ENCODE peak calls at places on chromosomes 16 and 17, in six cellular contexts. One of them, this sample, is unnamed.

GRCh38 chr17:75854111-75854748 is 905 bp downstream of the WBP2 start:
- DNase-seq in endothelial cell of umbilical vein: peak; percentile 77
- DNase-seq in cardiac muscle cell: peak; percentile 62
- DNase-seq in fibroblast of lung: peak; percentile 63
- DNase-seq in heart left ventricle: no peak
- DNase-seq in NT2/D1: no peak
- DNase-seq in this sample: no peak

GRCh38 chr16:7182510-7183109 is 150.0 kb upstream of the RBFOX1 start:
- DNase-seq in endothelial cell of umbilical vein: no peak
- DNase-seq in cardiac muscle cell: no peak
- DNase-seq in fibroblast of lung: no peak
- DNase-seq in heart left ventricle: no peak
- DNase-seq in NT2/D1: peak; percentile 39
- DNase-seq in this sample: peak; percentile 10

GRCh38 chr17:41464682-41465081 is 2.5 kb downstream of the KRT32 start:
- DNase-seq in NT2/D1: no peak
- DNase-seq in heart left ventricle: peak; percentile 68
- DNase-seq in fibroblast of lung: peak; percentile 96
- DNase-seq in endothelial cell of umbilical vein: peak; percentile 32
- DNase-seq in cardiac muscle cell: peak; percentile 88
- DNase-seq in this sample: peak; percentile 63

GRCh38 chr16:4936991-4937781 is at the start of gene PPL:
- DNase-seq in cardiac muscle cell: no peak
- DNase-seq in endothelial cell of umbilical vein: no peak
- DNase-seq in fibroblast of lung: no peak
- DNase-seq in NT2/D1: peak; percentile 77
- DNase-seq in heart left ventricle: peak; percentile 62
- DNase-seq in this sample: no peak

GRCh38 chr16:67945392-67945933 is 1.5 kb upstream of the LCAT start:
- DNase-seq in NT2/D1: no peak
- DNase-seq in cardiac muscle cell: no peak
- DNase-seq in endothelial cell of umbilical vein: no peak
- DNase-seq in heart left ventricle: no peak
- DNase-seq in fibroblast of lung: peak; percentile 62
- DNase-seq in this sample: no peak

GRCh38 chr17:48816774-48817590 is at the start of gene TTLL6:
- DNase-seq in heart left ventricle: peak; percentile 86
- DNase-seq in fibroblast of lung: peak; percentile 81
- DNase-seq in NT2/D1: peak; percentile 83
- DNase-seq in cardiac muscle cell: peak; percentile 88
- DNase-seq in endothelial cell of umbilical vein: peak; percentile 85
- DNase-seq in this sample: peak; percentile 97

GRCh38 chr16:69316595-69317034 is 5.5 kb downstream of the VPS4A start:
- DNase-seq in heart left ventricle: no peak
- DNase-seq in fibroblast of lung: no peak
- DNase-seq in endothelial cell of umbilical vein: no peak
- DNase-seq in NT2/D1: no peak
- DNase-seq in cardiac muscle cell: no peak
- DNase-seq in this sample: no peak

GRCh38 chr17:34673516-34673915 is 94.1 kb downstream of the TMEM132E start:
- DNase-seq in NT2/D1: no peak
- DNase-seq in fibroblast of lung: no peak
- DNase-seq in heart left ventricle: no peak
- DNase-seq in endothelial cell of umbilical vein: no peak
- DNase-seq in cardiac muscle cell: no peak
- DNase-seq in this sample: no peak

GRCh38 chr16:29729116-29729521 is 16.7 kb downstream of the C16orf54 start:
- DNase-seq in heart left ventricle: no peak
- DNase-seq in fibroblast of lung: peak; percentile 41
- DNase-seq in cardiac muscle cell: peak; percentile 68
- DNase-seq in endothelial cell of umbilical vein: peak; percentile 43
- DNase-seq in NT2/D1: no peak
- DNase-seq in this sample: peak; percentile 75

GRCh38 chr16:89375021-89375420 is 115.3 kb downstream of the ANKRD11 start:
- DNase-seq in NT2/D1: no peak
- DNase-seq in endothelial cell of umbilical vein: no peak
- DNase-seq in fibroblast of lung: no peak
- DNase-seq in cardiac muscle cell: no peak
- DNase-seq in heart left ventricle: no peak
- DNase-seq in this sample: no peak

GRCh38 chr17:75346906-75347305 is 57.7 kb upstream of the SLC25A19 start:
- DNase-seq in endothelial cell of umbilical vein: no peak
- DNase-seq in NT2/D1: no peak
- DNase-seq in heart left ventricle: no peak
- DNase-seq in fibroblast of lung: peak; percentile 78
- DNase-seq in cardiac muscle cell: peak; percentile 52
- DNase-seq in this sample: peak; percentile 51

GRCh38 chr16:62029947-62030346 is 6.3 kb downstream of the CDH8 start:
- DNase-seq in NT2/D1: no peak
- DNase-seq in heart left ventricle: no peak
- DNase-seq in endothelial cell of umbilical vein: no peak
- DNase-seq in fibroblast of lung: no peak
- DNase-seq in cardiac muscle cell: no peak
- DNase-seq in this sample: no peak

GRCh38 chr16:57994778-57995177 is 5.7 kb downstream of the ZNF319 start:
- DNase-seq in fibroblast of lung: no peak
- DNase-seq in NT2/D1: no peak
- DNase-seq in cardiac muscle cell: peak; percentile 54
- DNase-seq in endothelial cell of umbilical vein: no peak
- DNase-seq in heart left ventricle: no peak
- DNase-seq in this sample: peak; percentile 76

GRCh38 chr17:42989726-42990652 is 8.2 kb upstream of the RPL27 start:
- DNase-seq in endothelial cell of umbilical vein: no peak
- DNase-seq in fibroblast of lung: peak; percentile 36
- DNase-seq in cardiac muscle cell: no peak
- DNase-seq in NT2/D1: no peak
- DNase-seq in heart left ventricle: no peak
- DNase-seq in this sample: no peak

GRCh38 chr16:88610080-88610479 is 28.3 kb upstream of the IL17C start:
- DNase-seq in heart left ventricle: no peak
- DNase-seq in fibroblast of lung: no peak
- DNase-seq in endothelial cell of umbilical vein: no peak
- DNase-seq in NT2/D1: no peak
- DNase-seq in cardiac muscle cell: no peak
- DNase-seq in this sample: no peak

GRCh38 chr17:35799942-35800341 is 4.5 kb upstream of the MMP28 start:
- DNase-seq in fibroblast of lung: peak; percentile 64
- DNase-seq in NT2/D1: no peak
- DNase-seq in heart left ventricle: peak; percentile 80
- DNase-seq in cardiac muscle cell: peak; percentile 80
- DNase-seq in endothelial cell of umbilical vein: peak; percentile 74
- DNase-seq in this sample: no peak

GRCh38 chr17:7884581-7885356 is 3.8 kb upstream of the CHD3 start:
- DNase-seq in fibroblast of lung: no peak
- DNase-seq in heart left ventricle: peak; percentile 26
- DNase-seq in NT2/D1: no peak
- DNase-seq in endothelial cell of umbilical vein: no peak
- DNase-seq in cardiac muscle cell: peak; percentile 21
- DNase-seq in this sample: peak; percentile 15

GRCh38 chr17:48513653-48514482 is 16.9 kb downstream of the HOXB1 start:
- DNase-seq in cardiac muscle cell: no peak
- DNase-seq in NT2/D1: no peak
- DNase-seq in fibroblast of lung: no peak
- DNase-seq in endothelial cell of umbilical vein: no peak
- DNase-seq in heart left ventricle: no peak
- DNase-seq in this sample: no peak

GRCh38 chr16:14013571-14014283 is 57.4 kb upstream of the MRTFB start:
- DNase-seq in endothelial cell of umbilical vein: peak; percentile 17
- DNase-seq in cardiac muscle cell: peak; percentile 80
- DNase-seq in heart left ventricle: no peak
- DNase-seq in fibroblast of lung: peak; percentile 84
- DNase-seq in NT2/D1: no peak
- DNase-seq in this sample: peak; percentile 56

GRCh38 chr17:21028192-21028591 is 14.6 kb downstream of the USP22 start:
- DNase-seq in NT2/D1: no peak
- DNase-seq in fibroblast of lung: no peak
- DNase-seq in cardiac muscle cell: no peak
- DNase-seq in heart left ventricle: no peak
- DNase-seq in endothelial cell of umbilical vein: no peak
- DNase-seq in this sample: no peak

GRCh38 chr17:21030375-21030774 is 12.4 kb downstream of the USP22 start:
- DNase-seq in cardiac muscle cell: no peak
- DNase-seq in NT2/D1: no peak
- DNase-seq in heart left ventricle: no peak
- DNase-seq in fibroblast of lung: no peak
- DNase-seq in endothelial cell of umbilical vein: no peak
- DNase-seq in this sample: no peak

GRCh38 chr17:21029515-21029914 is 13.3 kb downstream of the USP22 start:
- DNase-seq in endothelial cell of umbilical vein: no peak
- DNase-seq in cardiac muscle cell: no peak
- DNase-seq in NT2/D1: no peak
- DNase-seq in heart left ventricle: no peak
- DNase-seq in fibroblast of lung: no peak
- DNase-seq in this sample: no peak

GRCh38 chr17:21027031-21027430 is 15.8 kb downstream of the USP22 start:
- DNase-seq in fibroblast of lung: no peak
- DNase-seq in cardiac muscle cell: no peak
- DNase-seq in endothelial cell of umbilical vein: no peak
- DNase-seq in NT2/D1: no peak
- DNase-seq in heart left ventricle: no peak
- DNase-seq in this sample: no peak

DNA sequence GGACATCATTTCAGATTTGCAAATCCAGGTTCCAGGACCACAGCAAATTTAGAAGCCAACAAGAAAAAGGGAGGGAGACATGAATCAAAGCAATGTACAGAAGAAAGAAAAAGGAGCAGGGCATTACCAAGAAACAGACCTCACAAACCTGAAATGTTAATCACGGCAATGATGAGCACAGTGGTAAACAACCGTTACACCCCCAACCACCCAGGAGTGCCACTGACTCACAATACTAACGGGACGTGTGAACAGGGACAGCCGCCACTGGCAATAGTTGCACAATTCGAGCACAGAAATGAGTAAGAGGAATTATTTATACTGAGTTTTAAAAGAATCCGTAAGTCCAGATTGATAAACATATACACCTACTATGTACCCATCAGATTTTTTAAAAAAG is 13.8 kb downstream of the USP22 start:
- DNase-seq in NT2/D1: no peak
- DNase-seq in endothelial cell of umbilical vein: no peak
- DNase-seq in fibroblast of lung: peak; percentile 80
- DNase-seq in heart left ventricle: no peak
- DNase-seq in cardiac muscle cell: peak; percentile 76
- DNase-seq in this sample: no peak
- H3K4me1 ChIP-seq in NT2/D1: peaks cover 5% of the 10 kb centered on the region
- H3K4me1 ChIP-seq in endothelial cell of umbilical vein: no peaks in the 10 kb centered on the region
- H3K4me1 ChIP-seq in fibroblast of lung: peaks cover 24% of the 10 kb centered on the region
- H3K4me1 ChIP-seq in heart left ventricle: peaks cover 67% of the 10 kb centered on the region
- H3K4me1 ChIP-seq in cardiac muscle cell: peaks cover 30% of the 10 kb centered on the region
- H3K4me1 ChIP-seq in this sample: peaks cover 4% of the 10 kb centered on the region

GRCh38 chr16:64452446-64452845 is 669.4 kb downstream of the CDH11 start:
- DNase-seq in endothelial cell of umbilical vein: no peak
- DNase-seq in heart left ventricle: no peak
- DNase-seq in fibroblast of lung: no peak
- DNase-seq in NT2/D1: no peak
- DNase-seq in cardiac muscle cell: no peak
- DNase-seq in this sample: no peak
- H3K4me1 ChIP-seq in endothelial cell of umbilical vein: no peaks in the 10 kb centered on the region
- H3K4me1 ChIP-seq in heart left ventricle: no peaks in the 10 kb centered on the region
- H3K4me1 ChIP-seq in fibroblast of lung: no peaks in the 10 kb centered on the region
- H3K4me1 ChIP-seq in NT2/D1: no peaks in the 10 kb centered on the region
- H3K4me1 ChIP-seq in cardiac muscle cell: peaks cover 3% of the 10 kb centered on the region
- H3K4me1 ChIP-seq in this sample: no peaks in the 10 kb centered on the region

GRCh38 chr17:77466140-77466539 is 325.4 kb downstream of the SEC14L1 start:
- DNase-seq in NT2/D1: peak; percentile 76
- DNase-seq in cardiac muscle cell: no peak
- DNase-seq in heart left ventricle: no peak
- DNase-seq in endothelial cell of umbilical vein: no peak
- DNase-seq in fibroblast of lung: peak; percentile 54
- DNase-seq in this sample: no peak
- H3K4me1 ChIP-seq in NT2/D1: peaks cover 26% of the 10 kb centered on the region
- H3K4me1 ChIP-seq in cardiac muscle cell: peaks cover 64% of the 10 kb centered on the region
- H3K4me1 ChIP-seq in heart left ventricle: peaks cover 72% of the 10 kb centered on the region
- H3K4me1 ChIP-seq in endothelial cell of umbilical vein: peaks cover 19% of the 10 kb centered on the region
- H3K4me1 ChIP-seq in fibroblast of lung: peaks cover 23% of the 10 kb centered on the region
- H3K4me1 ChIP-seq in this sample: peaks cover 39% of the 10 kb centered on the region

GRCh38 chr17:28056276-28056620 is 13.8 kb downstream of the NLK start:
- DNase-seq in endothelial cell of umbilical vein: no peak
- DNase-seq in cardiac muscle cell: no peak
- DNase-seq in fibroblast of lung: no peak
- DNase-seq in NT2/D1: no peak
- DNase-seq in heart left ventricle: no peak
- DNase-seq in this sample: no peak
- H3K4me1 ChIP-seq in endothelial cell of umbilical vein: no peaks in the 10 kb centered on the region
- H3K4me1 ChIP-seq in cardiac muscle cell: peaks cover 28% of the 10 kb centered on the region
- H3K4me1 ChIP-seq in fibroblast of lung: peaks cover 4% of the 10 kb centered on the region
- H3K4me1 ChIP-seq in NT2/D1: no peaks in the 10 kb centered on the region
- H3K4me1 ChIP-seq in heart left ventricle: peaks cover 44% of the 10 kb centered on the region
- H3K4me1 ChIP-seq in this sample: peaks cover 25% of the 10 kb centered on the region

GRCh38 chr17:17826942-17827785 is 9.6 kb downstream of the SREBF1 start:
- DNase-seq in fibroblast of lung: no peak
- DNase-seq in heart left ventricle: no peak
- DNase-seq in cardiac muscle cell: no peak
- DNase-seq in endothelial cell of umbilical vein: no peak
- DNase-seq in NT2/D1: no peak
- DNase-seq in this sample: no peak

GRCh38 chr17:17830740-17831207 is 6.0 kb downstream of the SREBF1 start:
- DNase-seq in endothelial cell of umbilical vein: no peak
- DNase-seq in heart left ventricle: no peak
- DNase-seq in fibroblast of lung: no peak
- DNase-seq in NT2/D1: no peak
- DNase-seq in cardiac muscle cell: no peak
- DNase-seq in this sample: no peak

GRCh38 chr17:17826340-17826708 is 10.5 kb downstream of the SREBF1 start:
- DNase-seq in NT2/D1: no peak
- DNase-seq in cardiac muscle cell: no peak
- DNase-seq in heart left ventricle: no peak
- DNase-seq in endothelial cell of umbilical vein: no peak
- DNase-seq in fibroblast of lung: no peak
- DNase-seq in this sample: no peak

GRCh38 chr17:17830269-17830567 is 6.6 kb downstream of the SREBF1 start:
- DNase-seq in fibroblast of lung: no peak
- DNase-seq in heart left ventricle: no peak
- DNase-seq in NT2/D1: no peak
- DNase-seq in endothelial cell of umbilical vein: no peak
- DNase-seq in cardiac muscle cell: no peak
- DNase-seq in this sample: no peak

GRCh38 chr17:17827826-17828621 is 8.8 kb downstream of the SREBF1 start:
- DNase-seq in cardiac muscle cell: no peak
- DNase-seq in endothelial cell of umbilical vein: no peak
- DNase-seq in heart left ventricle: no peak
- DNase-seq in NT2/D1: no peak
- DNase-seq in fibroblast of lung: no peak
- DNase-seq in this sample: no peak
- H3K4me1 ChIP-seq in cardiac muscle cell: peaks cover 40% of the 10 kb centered on the region
- H3K4me1 ChIP-seq in endothelial cell of umbilical vein: peaks cover 22% of the 10 kb centered on the region
- H3K4me1 ChIP-seq in heart left ventricle: peaks cover 30% of the 10 kb centered on the region
- H3K4me1 ChIP-seq in NT2/D1: peaks cover 20% of the 10 kb centered on the region
- H3K4me1 ChIP-seq in fibroblast of lung: peaks cover 25% of the 10 kb centered on the region
- H3K4me1 ChIP-seq in this sample: peaks cover 52% of the 10 kb centered on the region

DNA sequence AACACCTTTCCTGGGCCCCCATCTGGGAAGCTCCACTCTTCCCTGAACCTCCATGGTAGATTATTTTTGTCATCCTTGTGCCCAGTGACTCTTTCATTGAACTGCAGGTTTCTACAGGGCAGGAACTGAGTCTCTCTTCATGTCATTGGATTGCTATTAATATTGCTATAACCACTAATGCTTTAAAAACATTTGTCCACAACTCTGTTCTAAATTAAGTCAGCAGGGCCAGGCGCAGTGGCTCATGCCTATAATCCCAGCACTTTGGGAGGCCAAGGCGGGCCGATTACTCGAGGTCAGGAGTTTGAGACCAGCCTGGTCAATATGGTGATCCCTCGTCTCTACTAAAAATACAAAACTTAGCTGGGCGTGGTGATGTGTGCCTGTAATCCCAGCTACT is 51.2 kb upstream of the DLX4 start:
- DNase-seq in NT2/D1: no peak
- DNase-seq in fibroblast of lung: no peak
- DNase-seq in cardiac muscle cell: no peak
- DNase-seq in endothelial cell of umbilical vein: no peak
- DNase-seq in heart left ventricle: no peak
- DNase-seq in this sample: no peak
- H3K4me1 ChIP-seq in NT2/D1: peaks cover 42% of the 10 kb centered on the region
- H3K4me1 ChIP-seq in fibroblast of lung: no peaks in the 10 kb centered on the region
- H3K4me1 ChIP-seq in cardiac muscle cell: no peaks in the 10 kb centered on the region
- H3K4me1 ChIP-seq in endothelial cell of umbilical vein: no peaks in the 10 kb centered on the region
- H3K4me1 ChIP-seq in heart left ventricle: no peaks in the 10 kb centered on the region
- H3K4me1 ChIP-seq in this sample: no peaks in the 10 kb centered on the region

This sample was measured in A673.